ENCODE peak calls at places on chromosomes 5 and 9, in five cellular contexts. B is activated naive CD4-positive, alpha-beta T cell; F is uterus; J is KBM-7; Q is activated T-cell treated with anti-CD3 and anti-CD28 coated beads for 1 hour. X is an unnamed sample.

GRCh38 chr5:154523104-154523503 is 45.1 kb upstream of the HAND1 start:
- DNase-seq in B (no peak), F (no peak), J (no peak), Q (no peak), X (no peak)

GRCh38 chr9:34252016-34252415 is 73.2 kb downstream of the UBAP1 start:
- DNase-seq in F (no peak), Q (no peak), J (no peak), B (no peak), X (peak; percentile 32)

GRCh38 chr9:19992556-19992955 is 203.7 kb upstream of the SLC24A2 start:
- DNase-seq in B (no peak), F (no peak), J (no peak), Q (no peak), X (no peak)

GRCh38 chr9:92963831-92964606 is 16.7 kb downstream of the FGD3 start:
- DNase-seq in J (peak; percentile 90), B (peak; percentile 24), Q (peak; percentile 59), F (no peak), X (peak; percentile 87)

GRCh38 chr9:112852741-112853505 is 37.8 kb downstream of the SLC46A2 start:
- DNase-seq in B (no peak), Q (no peak), J (no peak), F (no peak), X (peak; percentile 77)

GRCh38 chr5:78252715-78253114 is 41.8 kb downstream of the AP3B1 start:
- DNase-seq in F (no peak), J (no peak), B (no peak), Q (no peak), X (no peak)

GRCh38 chr9:6149315-6149714 is 66.3 kb upstream of the IL33 start:
- DNase-seq in F (no peak), J (no peak), Q (no peak), B (no peak), X (no peak)

GRCh38 chr5:159061834-159062530 is 37.7 kb downstream of the EBF1 start:
- DNase-seq in B (no peak), J (no peak), Q (no peak), F (no peak), X (no peak)

GRCh38 chr5:2891781-2892180 is 140.3 kb upstream of the IRX2 start:
- DNase-seq in F (no peak), Q (no peak), J (no peak), B (no peak), X (peak; percentile 6)

GRCh38 chr9:14314424-14314928 is 535 bp upstream of the NFIB start:
- DNase-seq in B (no peak), F (peak; percentile 77), Q (no peak), J (peak; percentile 64), X (peak; percentile 83)

GRCh38 chr5:7714697-7715096 is 136.2 kb downstream of the CFAP90 start:
- DNase-seq in Q (no peak), J (no peak), F (no peak), B (no peak), X (no peak)

GRCh38 chr5:132773114-132773513 is 3.9 kb downstream of the SEPTIN8 start:
- DNase-seq in J (no peak), F (no peak), B (no peak), Q (no peak), X (no peak)

GRCh38 chr5:10513501-10514442 is 50.1 kb upstream of the ANKRD33B start:
- DNase-seq in F (no peak), B (no peak), Q (no peak), J (no peak), X (no peak)

GRCh38 chr5:57736716-57737115 is 254.1 kb upstream of the ACTBL2 start:
- DNase-seq in F (no peak), J (no peak), B (no peak), Q (no peak), X (no peak)

GRCh38 chr5:125277494-125278154 is 531.2 kb upstream of the ZNF608 start:
- DNase-seq in Q (no peak), B (no peak), J (no peak), F (no peak), X (no peak)

GRCh38 chr5:101728933-101729332 is 567.2 kb downstream of the SLCO4C1 start:
- DNase-seq in Q (no peak), J (no peak), B (no peak), F (no peak), X (no peak)

GRCh38 chr9:133760713-133761290 is 22.6 kb upstream of the SARDH start:
- DNase-seq in J (no peak), Q (no peak), F (peak; percentile 10), B (no peak), X (no peak)

GRCh38 chr9:121945281-121945680 is 147.8 kb downstream of the TTLL11 start:
- DNase-seq in B (no peak), F (no peak), J (no peak), Q (no peak), X (no peak)

GRCh38 chr9:92406506-92406905 is 2.1 kb upstream of the OGN start:
- DNase-seq in J (peak; percentile 76), Q (peak; percentile 8), F (no peak), B (no peak), X (no peak)

GRCh38 chr9:128344931-128345605 is 4.7 kb downstream of the SLC27A4 start:
- DNase-seq in J (no peak), B (no peak), Q (no peak), F (no peak), X (no peak)

GRCh38 chr9:117400131-117400530 is 14.7 kb downstream of the ASTN2 start:
- DNase-seq in Q (no peak), F (no peak), J (no peak), B (no peak), X (no peak)

GRCh38 chr5:1523480-1523792 is 324 bp downstream of the LPCAT1 start:
- DNase-seq in J (no peak), Q (no peak), F (no peak), B (no peak), X (no peak)

GRCh38 chr9:81634915-81635516 is 54.3 kb downstream of the TLE1 start:
- DNase-seq in F (no peak), J (no peak), Q (no peak), B (no peak), X (no peak)

GRCh38 chr5:1235379-1235778 is 10.2 kb downstream of the SLC6A18 start:
- DNase-seq in B (no peak), J (peak; percentile 24), F (no peak), Q (no peak), X (no peak)

GRCh38 chr5:68884893-68885292 is 208.9 kb upstream of the SLC30A5 start:
- DNase-seq in B (no peak), Q (no peak), J (peak; percentile 10), F (no peak), X (no peak)

GRCh38 chr9:89527084-89527483 is 29.2 kb upstream of the SEMA4D start:
- DNase-seq in J (peak; percentile 81), F (no peak), Q (no peak), B (no peak), X (no peak)

GRCh38 chr9:117365438-117365837 is 49.4 kb downstream of the ASTN2 start:
- DNase-seq in B (no peak), J (no peak), F (no peak), Q (no peak), X (no peak)

GRCh38 chr9:113985968-113986585 is 92.0 kb downstream of the AMBP start:
- DNase-seq in J (no peak), F (no peak), Q (no peak), B (no peak), X (no peak)

GRCh38 chr9:97502984-97503861 is 1.8 kb downstream of the TMOD1 start:
- DNase-seq in J (no peak), F (no peak), Q (no peak), B (no peak), X (no peak)

GRCh38 chr5:179794171-179794570 is 385 bp downstream of the LTC4S start:
- DNase-seq in F (no peak), Q (no peak), J (no peak), B (no peak), X (no peak)

GRCh38 chr5:24385070-24385469 is 259.7 kb downstream of the CDH10 start:
- DNase-seq in F (no peak), B (no peak), J (no peak), Q (no peak), X (no peak)

GRCh38 chr9:4573176-4573575 is 82.9 kb downstream of the SLC1A1 start:
- DNase-seq in J (no peak), F (no peak), B (no peak), Q (no peak), X (no peak)

GRCh38 chr9:135920256-135920930 is 13.0 kb upstream of the CAMSAP1 start:
- DNase-seq in Q (no peak), F (no peak), B (no peak), J (no peak), X (no peak)